ENCODE peak calls at places on chromosome 17, in four cellular contexts. One of them, this sample, is unnamed.

GRCh38 chr17:75733471-75733870 is 12.2 kb downstream of the ITGB4 start:
- DNase-seq in natural killer cell: no peak
- DNase-seq in left ventricle myocardium inferior: no peak
- DNase-seq in K562: no peak
- DNase-seq in this sample: no peak

GRCh38 chr17:9941305-9941704 is 36.2 kb upstream of the RCVRN start:
- DNase-seq in natural killer cell: no peak
- DNase-seq in left ventricle myocardium inferior: peak
- DNase-seq in K562: no peak
- DNase-seq in this sample: no peak

GRCh38 chr17:82315703-82316358 is 1.6 kb downstream of the CD7 start:
- DNase-seq in K562: no peak
- DNase-seq in natural killer cell: no peak
- DNase-seq in left ventricle myocardium inferior: no peak
- DNase-seq in this sample: no peak

GRCh38 chr17:5219536-5219935 is 15.1 kb downstream of the SCIMP start:
- DNase-seq in left ventricle myocardium inferior: no peak
- DNase-seq in K562: no peak
- DNase-seq in natural killer cell: no peak
- DNase-seq in this sample: no peak

GRCh38 chr17:13931752-13932477 is 137.4 kb upstream of the COX10 start:
- DNase-seq in left ventricle myocardium inferior: peak
- DNase-seq in natural killer cell: peak
- DNase-seq in K562: no peak
- DNase-seq in this sample: no peak

GRCh38 chr17:50060951-50061712 is 5.2 kb downstream of the ITGA3 start:
- DNase-seq in natural killer cell: no peak
- DNase-seq in left ventricle myocardium inferior: peak
- DNase-seq in K562: no peak
- DNase-seq in this sample: no peak

GRCh38 chr17:48804936-48805411 is 12.1 kb downstream of the TTLL6 start:
- DNase-seq in left ventricle myocardium inferior: peak
- DNase-seq in natural killer cell: peak
- DNase-seq in K562: peak
- DNase-seq in this sample: peak

GRCh38 chr17:81909966-81910839 is 996 bp downstream of the PCYT2 start:
- DNase-seq in K562: peak
- DNase-seq in natural killer cell: no peak
- DNase-seq in left ventricle myocardium inferior: no peak
- DNase-seq in this sample: no peak

GRCh38 chr17:18980682-18981384 is 23.7 kb downstream of the FAM83G start:
- DNase-seq in natural killer cell: no peak
- DNase-seq in K562: no peak
- DNase-seq in left ventricle myocardium inferior: no peak
- DNase-seq in this sample: no peak

GRCh38 chr17:17387461-17388362 is 84.5 kb downstream of the NT5M start:
- DNase-seq in natural killer cell: no peak
- DNase-seq in K562: peak
- DNase-seq in left ventricle myocardium inferior: no peak
- DNase-seq in this sample: no peak

GRCh38 chr17:46972346-46972745 is 6.7 kb downstream of the RPRML start:
- DNase-seq in left ventricle myocardium inferior: peak
- DNase-seq in natural killer cell: no peak
- DNase-seq in K562: no peak
- DNase-seq in this sample: no peak

GRCh38 chr17:76501827-76502307 is 644 bp upstream of the RHBDF2 start:
- DNase-seq in K562: peak
- DNase-seq in natural killer cell: no peak
- DNase-seq in left ventricle myocardium inferior: no peak
- DNase-seq in this sample: no peak

GRCh38 chr17:46943511-46944393 is 20.8 kb downstream of the GOSR2 start:
- DNase-seq in K562: peak
- DNase-seq in natural killer cell: no peak
- DNase-seq in left ventricle myocardium inferior: no peak
- DNase-seq in this sample: no peak

GRCh38 chr17:69477900-69478266 is 63.4 kb downstream of the MAP2K6 start:
- DNase-seq in K562: no peak
- DNase-seq in left ventricle myocardium inferior: no peak
- DNase-seq in natural killer cell: no peak
- DNase-seq in this sample: no peak

GRCh38 chr17:13107726-13108235 is 90.0 kb upstream of the ELAC2 start:
- DNase-seq in natural killer cell: no peak
- DNase-seq in left ventricle myocardium inferior: no peak
- DNase-seq in K562: no peak
- DNase-seq in this sample: no peak

GRCh38 chr17:81128774-81129173 is 36.5 kb upstream of the PVALEF start:
- DNase-seq in natural killer cell: no peak
- DNase-seq in left ventricle myocardium inferior: no peak
- DNase-seq in K562: no peak
- DNase-seq in this sample: no peak

GRCh38 chr17:70521821-70522256 is 352.5 kb downstream of the KCNJ2 start:
- DNase-seq in natural killer cell: no peak
- DNase-seq in left ventricle myocardium inferior: peak
- DNase-seq in K562: no peak
- DNase-seq in this sample: no peak

GRCh38 chr17:77736207-77736600 is 222.3 kb upstream of the TNRC6C start:
- DNase-seq in left ventricle myocardium inferior: peak
- DNase-seq in natural killer cell: no peak
- DNase-seq in K562: no peak
- DNase-seq in this sample: no peak

GRCh38 chr17:80138856-80139426 is 8.0 kb downstream of the EIF4A3 start:
- DNase-seq in left ventricle myocardium inferior: no peak
- DNase-seq in K562: no peak
- DNase-seq in natural killer cell: no peak
- DNase-seq in this sample: no peak

GRCh38 chr17:80071116-80071980 is 30.0 kb upstream of the GAA start:
- DNase-seq in left ventricle myocardium inferior: peak
- DNase-seq in natural killer cell: no peak
- DNase-seq in K562: no peak
- DNase-seq in this sample: no peak

GRCh38 chr17:30093463-30094147 is 23.0 kb upstream of the NSRP1 start:
- DNase-seq in natural killer cell: no peak
- DNase-seq in K562: peak
- DNase-seq in left ventricle myocardium inferior: no peak
- DNase-seq in this sample: peak

GRCh38 chr17:42781639-42782401 is 1.4 kb downstream of the WNK4 start:
- DNase-seq in left ventricle myocardium inferior: no peak
- DNase-seq in natural killer cell: no peak
- DNase-seq in K562: no peak
- DNase-seq in this sample: no peak

GRCh38 chr17:79979201-79979840 is 56.4 kb downstream of the TBC1D16 start:
- DNase-seq in K562: no peak
- DNase-seq in left ventricle myocardium inferior: no peak
- DNase-seq in natural killer cell: no peak
- DNase-seq in this sample: no peak

GRCh38 chr17:59371426-59372099 is 40.1 kb downstream of the YPEL2 start:
- DNase-seq in K562: no peak
- DNase-seq in natural killer cell: no peak
- DNase-seq in left ventricle myocardium inferior: peak
- DNase-seq in this sample: no peak

GRCh38 chr17:37190493-37190892 is 185.3 kb upstream of the C17orf78 start:
- DNase-seq in K562: no peak
- DNase-seq in left ventricle myocardium inferior: no peak
- DNase-seq in natural killer cell: no peak
- DNase-seq in this sample: no peak
- TF ChIP-seq CTCF in K562: no peak
- TF ChIP-seq CTCF in left ventricle myocardium inferior: no peak
- TF ChIP-seq CTCF in natural killer cell: no peak
- TF ChIP-seq CTCF in this sample: no peak

DNA sequence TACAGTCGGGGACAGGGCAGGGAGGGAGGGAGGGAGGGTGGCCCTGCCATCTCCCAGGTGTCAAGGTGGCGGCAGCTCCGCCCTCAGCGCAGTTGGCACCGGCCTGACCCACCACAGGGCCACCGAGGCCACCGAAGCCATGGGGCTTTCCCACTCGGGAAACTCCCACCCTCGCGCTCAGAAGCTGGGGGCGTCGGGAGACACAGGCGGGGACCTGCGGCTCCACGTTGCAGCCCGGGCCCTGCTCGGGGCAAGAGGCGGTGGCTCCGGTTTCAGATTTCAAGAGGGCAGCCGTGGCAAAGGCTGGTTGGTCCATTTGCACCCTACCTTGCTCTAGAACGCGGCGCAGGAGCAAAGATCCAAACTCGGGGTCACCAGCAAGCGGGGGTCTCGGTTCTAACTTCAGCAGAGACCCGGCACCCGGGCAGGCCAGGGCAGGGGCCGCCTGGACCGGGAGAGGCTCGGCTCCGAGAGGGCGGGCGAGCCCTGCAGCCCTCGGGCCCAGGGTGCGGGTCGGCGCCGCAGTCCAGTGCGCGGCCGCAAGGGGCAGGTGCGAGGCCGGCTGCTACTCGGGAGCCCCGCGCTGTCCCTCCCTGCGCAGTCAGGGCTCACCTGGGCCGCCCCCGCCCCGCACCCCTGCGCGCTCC is 412 bp downstream of the CYB561 start:
- DNase-seq in K562: peak
- DNase-seq in natural killer cell: peak
- DNase-seq in left ventricle myocardium inferior: no peak
- DNase-seq in this sample: no peak
- TF ChIP-seq CTCF in K562: peak
- TF ChIP-seq CTCF in natural killer cell: peak
- TF ChIP-seq CTCF in left ventricle myocardium inferior: peak
- TF ChIP-seq CTCF in this sample: peak

GRCh38 chr17:74099441-74100340 is 103.8 kb upstream of the RPL38 start:
- DNase-seq in natural killer cell: no peak
- DNase-seq in K562: no peak
- DNase-seq in left ventricle myocardium inferior: no peak
- DNase-seq in this sample: no peak

GRCh38 chr17:74101527-74101926 is 102.0 kb upstream of the RPL38 start:
- DNase-seq in K562: no peak
- DNase-seq in left ventricle myocardium inferior: no peak
- DNase-seq in natural killer cell: no peak
- DNase-seq in this sample: no peak

GRCh38 chr17:74096456-74096855 is 107.0 kb upstream of the RPL38 start:
- DNase-seq in left ventricle myocardium inferior: no peak
- DNase-seq in natural killer cell: no peak
- DNase-seq in K562: no peak
- DNase-seq in this sample: no peak

GRCh38 chr17:74097461-74098131 is 105.9 kb upstream of the RPL38 start:
- DNase-seq in left ventricle myocardium inferior: no peak
- DNase-seq in K562: no peak
- DNase-seq in natural killer cell: no peak
- DNase-seq in this sample: no peak

DNA sequence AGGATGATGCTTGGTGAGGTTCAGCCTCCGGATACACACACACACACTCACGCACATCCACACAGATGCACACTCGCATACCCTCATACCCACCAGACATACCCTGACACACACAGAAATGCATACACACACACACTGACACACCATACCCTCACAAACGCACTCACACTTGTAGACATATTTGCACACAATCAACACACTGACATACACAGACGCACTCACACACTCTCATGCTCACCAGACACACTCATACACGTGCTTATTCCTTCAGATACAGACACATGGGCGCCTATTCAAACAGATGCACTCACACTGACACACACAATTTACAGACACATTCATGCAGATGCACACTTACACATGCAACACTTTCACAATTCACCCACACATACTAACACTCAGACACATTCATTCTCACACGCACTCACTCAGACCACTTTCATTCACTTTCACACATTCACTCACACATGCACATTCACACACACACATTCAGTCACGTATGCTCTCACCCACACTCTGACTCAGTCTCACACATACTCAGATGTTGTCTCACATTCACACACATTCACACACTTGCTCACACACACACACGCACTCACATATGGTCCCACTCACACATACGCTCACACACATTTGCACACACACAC is 105.0 kb upstream of the RPL38 start:
- DNase-seq in left ventricle myocardium inferior: no peak
- DNase-seq in K562: no peak
- DNase-seq in natural killer cell: no peak
- DNase-seq in this sample: no peak
- TF ChIP-seq CTCF in left ventricle myocardium inferior: no peak
- TF ChIP-seq CTCF in K562: no peak
- TF ChIP-seq CTCF in natural killer cell: no peak
- TF ChIP-seq CTCF in this sample: no peak

DNA sequence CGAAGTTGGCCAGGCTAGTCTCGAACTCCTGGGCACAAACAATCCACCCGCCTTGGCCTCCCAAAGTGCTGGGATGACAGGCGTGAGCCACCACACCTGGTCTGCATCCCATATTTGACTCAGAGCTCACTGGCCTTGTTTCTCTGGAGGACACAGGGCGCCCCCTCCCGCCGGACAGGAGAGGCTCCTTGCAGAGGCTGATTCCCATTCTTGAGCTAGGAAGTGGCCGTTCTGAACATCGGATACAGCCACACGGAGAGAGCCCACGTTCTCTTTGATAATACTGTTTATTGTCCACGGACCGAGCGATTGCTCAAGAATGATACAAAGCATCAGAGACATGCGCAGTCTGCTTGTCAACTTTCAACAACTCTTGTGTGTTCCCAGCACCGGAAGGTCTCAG is 12.1 kb upstream of the USP36 start:
- DNase-seq in K562: peak
- DNase-seq in left ventricle myocardium inferior: no peak
- DNase-seq in natural killer cell: no peak
- DNase-seq in this sample: no peak
- TF ChIP-seq CTCF in K562: peak
- TF ChIP-seq CTCF in left ventricle myocardium inferior: peak
- TF ChIP-seq CTCF in natural killer cell: no peak
- TF ChIP-seq CTCF in this sample: peak

GRCh38 chr17:32953883-32954282 is 25.9 kb downstream of the TMEM98 start:
- DNase-seq in left ventricle myocardium inferior: no peak
- DNase-seq in K562: no peak
- DNase-seq in natural killer cell: no peak
- DNase-seq in this sample: no peak

GRCh38 chr17:32954477-32954876 is 26.5 kb downstream of the TMEM98 start:
- DNase-seq in natural killer cell: no peak
- DNase-seq in left ventricle myocardium inferior: no peak
- DNase-seq in K562: no peak
- DNase-seq in this sample: no peak

GRCh38 chr17:32953062-32953461 is 25.1 kb downstream of the TMEM98 start:
- DNase-seq in left ventricle myocardium inferior: no peak
- DNase-seq in K562: no peak
- DNase-seq in natural killer cell: no peak
- DNase-seq in this sample: no peak

GRCh38 chr17:32956240-32956970 is 28.5 kb downstream of the TMEM98 start:
- DNase-seq in natural killer cell: no peak
- DNase-seq in K562: peak
- DNase-seq in left ventricle myocardium inferior: no peak
- DNase-seq in this sample: no peak

DNA sequence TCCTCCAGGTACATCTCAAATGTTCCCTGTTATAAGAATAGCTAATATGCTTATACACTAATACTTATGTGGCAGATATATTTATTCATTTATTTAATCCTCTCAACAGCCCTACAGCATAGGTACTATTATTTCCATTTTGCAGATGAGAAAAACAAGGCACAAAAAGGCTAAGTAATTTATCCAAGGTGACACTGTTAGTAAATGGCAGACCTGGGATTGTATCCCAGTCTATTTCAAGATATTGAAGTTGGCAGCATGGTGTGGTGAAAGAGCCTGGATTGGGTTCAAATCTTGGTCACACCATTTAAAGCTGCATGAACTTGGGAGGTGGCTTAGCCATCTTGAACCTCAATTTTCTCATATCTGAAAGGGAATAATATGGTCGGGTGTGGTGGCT is 27.2 kb downstream of the TMEM98 start:
- DNase-seq in left ventricle myocardium inferior: no peak
- DNase-seq in K562: no peak
- DNase-seq in natural killer cell: no peak
- DNase-seq in this sample: no peak
- TF ChIP-seq CTCF in left ventricle myocardium inferior: no peak
- TF ChIP-seq CTCF in K562: no peak
- TF ChIP-seq CTCF in natural killer cell: no peak
- TF ChIP-seq CTCF in this sample: no peak

GRCh38 chr17:60600490-60601431 is 768 bp downstream of the PPM1D start:
- DNase-seq in natural killer cell: peak
- DNase-seq in K562: peak
- DNase-seq in left ventricle myocardium inferior: peak
- DNase-seq in this sample: no peak
- TF ChIP-seq CTCF in natural killer cell: peak
- TF ChIP-seq CTCF in K562: peak
- TF ChIP-seq CTCF in left ventricle myocardium inferior: peak
- TF ChIP-seq CTCF in this sample: peak

This sample was measured in D721Med.